ENCODE peak calls at places on chromosomes 6 and 20, in six cellular contexts. One of them, this sample, is unnamed. For H3K9me3, the result is how much of the 10 kb centered on the place peaks cover.

GRCh38 chr20:34997171-34997570 is 41.5 kb downstream of the MYH7B start:
- DNase-seq in sigmoid colon: no peak
- DNase-seq in uterus: peak
- DNase-seq in ovary: peak
- DNase-seq in tibial artery: no peak
- DNase-seq in cardiac muscle cell: no peak
- DNase-seq in this sample: no peak

GRCh38 chr6:23213651-23214050 is 644.3 kb downstream of the HDGFL1 start:
- DNase-seq in sigmoid colon: no peak
- DNase-seq in uterus: no peak
- DNase-seq in ovary: no peak
- DNase-seq in tibial artery: no peak
- DNase-seq in cardiac muscle cell: no peak
- DNase-seq in this sample: no peak

GRCh38 chr20:50169329-50169823 is 15.9 kb upstream of the PEDS1 start:
- DNase-seq in sigmoid colon: peak
- DNase-seq in uterus: peak
- DNase-seq in ovary: peak
- DNase-seq in tibial artery: peak
- DNase-seq in cardiac muscle cell: peak
- DNase-seq in this sample: no peak

GRCh38 chr6:37172991-37173572 is 3.1 kb downstream of the PIM1 start:
- DNase-seq in sigmoid colon: no peak
- DNase-seq in uterus: no peak
- DNase-seq in ovary: no peak
- DNase-seq in tibial artery: no peak
- DNase-seq in cardiac muscle cell: no peak
- DNase-seq in this sample: no peak

GRCh38 chr6:45738057-45738455 is 277.6 kb downstream of the CLIC5 start:
- DNase-seq in sigmoid colon: no peak
- DNase-seq in uterus: no peak
- DNase-seq in ovary: no peak
- DNase-seq in tibial artery: no peak
- DNase-seq in cardiac muscle cell: no peak
- DNase-seq in this sample: no peak

GRCh38 chr6:116500969-116501433 is 10.4 kb upstream of the CALHM5 start:
- DNase-seq in sigmoid colon: no peak
- DNase-seq in uterus: no peak
- DNase-seq in ovary: no peak
- DNase-seq in tibial artery: no peak
- DNase-seq in cardiac muscle cell: no peak
- DNase-seq in this sample: no peak

GRCh38 chr20:1685304-1686052 is 27.9 kb upstream of the SIRPG start:
- DNase-seq in sigmoid colon: no peak
- DNase-seq in uterus: no peak
- DNase-seq in ovary: no peak
- DNase-seq in tibial artery: no peak
- DNase-seq in cardiac muscle cell: no peak
- DNase-seq in this sample: no peak

GRCh38 chr20:56636701-56637100 is 7.6 kb downstream of the TFAP2C start:
- DNase-seq in sigmoid colon: no peak
- DNase-seq in uterus: no peak
- DNase-seq in ovary: no peak
- DNase-seq in tibial artery: no peak
- DNase-seq in cardiac muscle cell: no peak
- DNase-seq in this sample: no peak

GRCh38 chr6:98716341-98716740 is 118.0 kb upstream of the POU3F2 start:
- DNase-seq in sigmoid colon: no peak
- DNase-seq in uterus: no peak
- DNase-seq in ovary: no peak
- DNase-seq in tibial artery: no peak
- DNase-seq in cardiac muscle cell: peak
- DNase-seq in this sample: no peak

GRCh38 chr6:139330841-139331500 is 39.2 kb upstream of the TXLNB start:
- DNase-seq in sigmoid colon: no peak
- DNase-seq in uterus: no peak
- DNase-seq in ovary: no peak
- DNase-seq in tibial artery: no peak
- DNase-seq in cardiac muscle cell: no peak
- DNase-seq in this sample: no peak

GRCh38 chr6:145899915-145900569 is 64.1 kb downstream of the SHPRH start:
- DNase-seq in sigmoid colon: no peak
- DNase-seq in uterus: no peak
- DNase-seq in ovary: no peak
- DNase-seq in tibial artery: no peak
- DNase-seq in cardiac muscle cell: no peak
- DNase-seq in this sample: no peak

GRCh38 chr6:617485-618100 is 39.3 kb downstream of the HUS1B start:
- DNase-seq in sigmoid colon: no peak
- DNase-seq in uterus: no peak
- DNase-seq in ovary: no peak
- DNase-seq in tibial artery: no peak
- DNase-seq in cardiac muscle cell: no peak
- DNase-seq in this sample: no peak
- TF ChIP-seq CTCF in sigmoid colon: no peak
- TF ChIP-seq CTCF in uterus: no peak
- TF ChIP-seq CTCF in ovary: no peak
- TF ChIP-seq CTCF in tibial artery: no peak
- TF ChIP-seq CTCF in cardiac muscle cell: no peak
- TF ChIP-seq CTCF in this sample: no peak

GRCh38 chr6:13910443-13910842 is 14.3 kb upstream of the RNF182 start:
- DNase-seq in sigmoid colon: no peak
- DNase-seq in uterus: no peak
- DNase-seq in ovary: no peak
- DNase-seq in tibial artery: no peak
- DNase-seq in cardiac muscle cell: no peak
- DNase-seq in this sample: no peak
- H3K9me3 ChIP-seq in sigmoid colon: under half
- H3K9me3 ChIP-seq in uterus: under half
- H3K9me3 ChIP-seq in ovary: under half
- H3K9me3 ChIP-seq in tibial artery: under half
- H3K9me3 ChIP-seq in cardiac muscle cell: under half
- H3K9me3 ChIP-seq in this sample: under half

GRCh38 chr6:2873643-2874042 is 29.5 kb downstream of the SERPINB9 start:
- DNase-seq in sigmoid colon: no peak
- DNase-seq in uterus: no peak
- DNase-seq in ovary: no peak
- DNase-seq in tibial artery: no peak
- DNase-seq in cardiac muscle cell: no peak
- DNase-seq in this sample: no peak

GRCh38 chr6:2876210-2877056 is 26.7 kb downstream of the SERPINB9 start:
- DNase-seq in sigmoid colon: no peak
- DNase-seq in uterus: peak
- DNase-seq in ovary: peak
- DNase-seq in tibial artery: peak
- DNase-seq in cardiac muscle cell: peak
- DNase-seq in this sample: no peak

GRCh38 chr6:2877960-2878359 is 25.1 kb downstream of the SERPINB9 start:
- DNase-seq in sigmoid colon: no peak
- DNase-seq in uterus: no peak
- DNase-seq in ovary: no peak
- DNase-seq in tibial artery: no peak
- DNase-seq in cardiac muscle cell: no peak
- DNase-seq in this sample: no peak

GRCh38 chr6:2877057-2877882 is 25.8 kb downstream of the SERPINB9 start:
- DNase-seq in sigmoid colon: no peak
- DNase-seq in uterus: peak
- DNase-seq in ovary: peak
- DNase-seq in tibial artery: no peak
- DNase-seq in cardiac muscle cell: no peak
- DNase-seq in this sample: no peak

GRCh38 chr6:2875840-2876207 is 27.3 kb downstream of the SERPINB9 start:
- DNase-seq in sigmoid colon: no peak
- DNase-seq in uterus: no peak
- DNase-seq in ovary: no peak
- DNase-seq in tibial artery: no peak
- DNase-seq in cardiac muscle cell: no peak
- DNase-seq in this sample: no peak
- TF ChIP-seq CTCF in sigmoid colon: no peak
- TF ChIP-seq CTCF in uterus: no peak
- TF ChIP-seq CTCF in ovary: no peak
- TF ChIP-seq CTCF in tibial artery: no peak
- TF ChIP-seq CTCF in cardiac muscle cell: no peak
- TF ChIP-seq CTCF in this sample: no peak

DNA sequence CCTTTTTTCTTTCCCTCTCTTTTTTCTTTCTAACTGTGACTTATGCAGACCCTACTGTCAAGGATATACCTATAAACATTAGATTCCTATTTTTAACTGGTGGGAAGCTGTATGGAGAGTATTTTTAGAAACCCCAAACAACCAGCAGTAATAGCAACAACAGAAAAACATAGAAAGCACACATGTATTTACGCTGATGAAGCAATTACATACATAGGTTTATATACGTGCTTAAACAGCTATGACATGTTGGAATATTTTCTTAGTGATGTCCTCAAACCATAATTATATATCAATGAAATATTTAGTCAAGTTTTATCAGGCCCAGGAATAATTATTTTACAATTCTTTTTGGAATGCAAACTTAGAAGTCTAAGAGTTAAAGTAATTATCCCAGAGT is 294.3 kb upstream of the SOX4 start:
- DNase-seq in sigmoid colon: no peak
- DNase-seq in uterus: no peak
- DNase-seq in ovary: no peak
- DNase-seq in tibial artery: no peak
- DNase-seq in cardiac muscle cell: no peak
- DNase-seq in this sample: no peak
- H3K9me3 ChIP-seq in sigmoid colon: under half
- H3K9me3 ChIP-seq in uterus: under half
- H3K9me3 ChIP-seq in ovary: under half
- H3K9me3 ChIP-seq in tibial artery: under half
- H3K9me3 ChIP-seq in cardiac muscle cell: under half
- H3K9me3 ChIP-seq in this sample: under half

GRCh38 chr20:40359127-40359892 is 329.7 kb downstream of the MAFB start:
- DNase-seq in sigmoid colon: no peak
- DNase-seq in uterus: no peak
- DNase-seq in ovary: no peak
- DNase-seq in tibial artery: no peak
- DNase-seq in cardiac muscle cell: no peak
- DNase-seq in this sample: no peak

GRCh38 chr20:40361916-40362315 is 327.1 kb downstream of the MAFB start:
- DNase-seq in sigmoid colon: no peak
- DNase-seq in uterus: no peak
- DNase-seq in ovary: no peak
- DNase-seq in tibial artery: no peak
- DNase-seq in cardiac muscle cell: no peak
- DNase-seq in this sample: no peak
- TF ChIP-seq CTCF in sigmoid colon: no peak
- TF ChIP-seq CTCF in uterus: no peak
- TF ChIP-seq CTCF in ovary: no peak
- TF ChIP-seq CTCF in tibial artery: no peak
- TF ChIP-seq CTCF in cardiac muscle cell: no peak
- TF ChIP-seq CTCF in this sample: no peak